ENCODE peak calls at places on chromosome 22, in six cellular contexts. M, J, H, K, X and W are unnamed samples.

GRCh38 chr22:16609548-16610261 is 17.1 kb upstream of the CCT8L2 start:
- DNase-seq in K (no peak), H (no peak), X (no peak), J (no peak), M (no peak), W (no peak)

GRCh38 chr22:37148031-37148651 is 1.6 kb downstream of the IL2RB start:
- DNase-seq in K (no peak), M (no peak), H (no peak), J (no peak), X (no peak), W (no peak)

GRCh38 chr22:25777870-25778269 is 35.9 kb downstream of the MYO18B start:
- DNase-seq in X (peak), M (peak), K (no peak), H (no peak), J (no peak), W (no peak)

GRCh38 chr22:28710889-28711285 is 30.7 kb downstream of the CHEK2 start:
- DNase-seq in M (peak), J (no peak), X (peak), H (no peak), K (no peak), W (no peak)

GRCh38 chr22:38075105-38075825 is 8.7 kb downstream of the SLC16A8 start:
- DNase-seq in K (no peak), H (no peak), M (no peak), J (peak), X (no peak), W (no peak)

GRCh38 chr22:41725510-41726110 is 26.3 kb downstream of the MEI1 start:
- DNase-seq in K (no peak), J (no peak), M (no peak), X (peak), H (no peak), W (no peak)

GRCh38 chr22:21593406-21594232 is 26.1 kb downstream of the UBE2L3 start:
- DNase-seq in X (no peak), M (no peak), J (peak), K (peak), H (no peak), W (no peak)

GRCh38 chr22:30806391-30806861 is 111.8 kb downstream of the OSBP2 start:
- DNase-seq in M (peak), X (peak), H (no peak), J (no peak), K (no peak), W (no peak)

GRCh38 chr22:47199261-47199948 is 437.0 kb downstream of the TBC1D22A start:
- DNase-seq in H (peak), X (no peak), M (no peak), K (peak), J (peak), W (peak)

GRCh38 chr22:37155971-37156370 is 6.3 kb upstream of the IL2RB start:
- DNase-seq in K (no peak), X (no peak), M (no peak), H (no peak), J (peak), W (no peak)

GRCh38 chr22:43363580-43364435 is 20.6 kb upstream of the SCUBE1 start:
- DNase-seq in K (no peak), J (no peak), M (no peak), H (no peak), X (no peak), W (no peak)

GRCh38 chr22:29291215-29291614 is 15.2 kb upstream of the GAS2L1 start:
- DNase-seq in M (no peak), J (no peak), K (no peak), X (no peak), H (no peak), W (no peak)

GRCh38 chr22:48141301-48141700 is 1378.9 kb downstream of the TBC1D22A start:
- DNase-seq in K (no peak), X (no peak), H (no peak), M (no peak), J (no peak), W (no peak)

GRCh38 chr22:46367707-46368191 is 32.2 kb downstream of the TRMU start:
- DNase-seq in K (peak), X (peak), J (peak), H (peak), M (peak), W (peak)

GRCh38 chr22:21961886-21962654 is 9.4 kb upstream of the PPM1F start:
- DNase-seq in J (no peak), M (no peak), X (peak), H (no peak), K (peak), W (no peak)

GRCh38 chr22:47392729-47393128 is 630.3 kb downstream of the TBC1D22A start:
- DNase-seq in J (peak), X (no peak), H (no peak), M (no peak), K (no peak), W (no peak)

GRCh38 chr22:47130883-47131610 is 368.6 kb downstream of the TBC1D22A start:
- DNase-seq in K (no peak), J (no peak), X (no peak), H (no peak), M (no peak), W (no peak)

GRCh38 chr22:16912281-16912680 is 87.1 kb upstream of the XKR3 start:
- DNase-seq in K (no peak), J (no peak), M (no peak), H (no peak), X (no peak), W (no peak)

GRCh38 chr22:30176431-30176830 is 70.1 kb downstream of the LIF start:
- DNase-seq in M (no peak), K (no peak), X (no peak), J (no peak), H (no peak), W (no peak)

GRCh38 chr22:28407645-28408044 is 272.0 kb downstream of the TTC28 start:
- DNase-seq in J (no peak), X (no peak), K (no peak), H (no peak), M (no peak), W (no peak)

GRCh38 chr22:17115927-17116326 is 5.2 kb downstream of the TMEM121B start:
- DNase-seq in H (no peak), K (no peak), X (no peak), M (no peak), J (no peak), W (no peak)

GRCh38 chr22:37197451-37198289 is 9.6 kb upstream of the C1QTNF6 start:
- DNase-seq in M (peak), H (no peak), X (peak), K (peak), J (no peak), W (peak)

GRCh38 chr22:46064236-46064965 is 85.9 kb upstream of the PPARA start:
- DNase-seq in H (peak), J (peak), K (peak), M (no peak), X (no peak), W (no peak)

GRCh38 chr22:33354928-33355327 is 296.7 kb upstream of the SYN3 start:
- DNase-seq in J (no peak), M (peak), K (no peak), H (no peak), X (no peak), W (no peak)

GRCh38 chr22:44358723-44359440 is 46.1 kb upstream of the SHISAL1 start:
- DNase-seq in K (no peak), J (peak), X (no peak), M (no peak), H (no peak), W (no peak)

GRCh38 chr22:46851311-46851710 is 88.9 kb downstream of the TBC1D22A start:
- DNase-seq in M (no peak), K (no peak), X (no peak), J (no peak), H (no peak), W (no peak)

GRCh38 chr22:43185860-43186261 is 1.1 kb downstream of the TTLL12 start:
- DNase-seq in X (peak), J (peak), M (peak), K (peak), H (no peak), W (no peak)

GRCh38 chr22:47629273-47629711 is 866.8 kb downstream of the TBC1D22A start:
- DNase-seq in J (no peak), H (no peak), M (no peak), X (no peak), K (peak), W (no peak)

GRCh38 chr22:17079572-17079971 is 5.2 kb upstream of the IL17RA start:
- DNase-seq in K (no peak), M (no peak), H (no peak), X (no peak), J (no peak), W (no peak)

GRCh38 chr22:18996376-18996900 is 60.3 kb upstream of the PRODH start:
- DNase-seq in M (no peak), J (no peak), K (no peak), H (no peak), X (no peak), W (no peak)

GRCh38 chr22:28106601-28107000 is 187.5 kb upstream of the PITPNB start:
- DNase-seq in X (no peak), J (no peak), K (no peak), H (no peak), M (no peak), W (no peak)

GRCh38 chr22:31230871-31231621 is 18.9 kb downstream of the LIMK2 start:
- DNase-seq in K (peak), M (peak), X (peak), H (no peak), J (no peak), W (no peak)

GRCh38 chr22:44685384-44686056 is 16.5 kb upstream of the PRR5 start:
- DNase-seq in X (peak), M (peak), J (no peak), K (peak), H (no peak), W (no peak)

GRCh38 chr22:43901976-43902643 is 10.3 kb upstream of the PNPLA5 start:
- DNase-seq in X (no peak), K (no peak), J (no peak), M (peak), H (no peak), W (no peak)

DNA sequence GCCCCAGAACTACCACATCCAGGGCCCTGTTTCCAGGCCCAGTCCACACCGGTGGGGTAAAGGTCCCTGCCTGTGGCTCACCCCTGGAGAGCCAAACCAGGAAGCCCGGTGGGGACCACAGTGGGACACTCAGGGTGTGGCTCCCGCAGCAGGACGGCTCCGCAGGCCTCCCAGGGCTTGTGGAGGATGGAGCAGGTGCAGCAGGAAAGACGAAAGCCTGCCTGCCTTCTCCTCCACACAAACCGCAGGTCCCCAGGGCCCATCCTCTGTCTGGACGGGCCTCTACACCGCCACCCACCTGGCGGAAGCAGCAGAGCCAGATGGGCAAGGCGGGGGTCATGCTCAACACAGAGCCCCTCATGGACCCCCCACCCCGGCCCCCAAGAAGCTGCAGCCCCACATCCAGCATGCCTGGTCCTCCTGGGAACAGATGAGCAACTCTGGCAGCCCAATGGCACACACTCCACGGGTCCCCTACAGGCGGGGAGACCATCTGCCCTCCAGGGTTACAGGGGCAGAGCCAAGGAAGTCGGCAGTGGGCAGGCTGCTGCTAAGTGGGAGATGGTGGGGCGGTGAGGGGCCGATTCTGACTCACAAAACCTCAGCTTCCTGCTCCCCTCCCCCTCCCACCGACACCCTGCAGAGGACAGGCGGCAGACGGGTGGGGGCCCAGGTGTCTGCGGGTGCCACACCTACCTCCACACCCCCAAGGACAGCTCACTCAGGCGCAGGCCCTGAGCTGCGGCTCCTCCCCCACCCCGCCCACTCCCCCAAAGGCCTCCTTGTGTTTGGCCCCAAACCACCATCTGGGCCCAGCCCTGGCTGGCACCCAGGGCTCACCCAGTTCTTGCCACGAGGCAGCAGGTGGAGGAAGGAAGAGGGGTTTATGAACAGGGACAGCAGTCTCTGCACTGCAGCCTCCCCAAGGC is 5.2 kb downstream of the SBF1 start:
- DNase-seq in K (peak), J (peak), M (peak), H (no peak), X (peak), W (no peak)
- TF ChIP-seq CTCF in K (no peak), J (no peak), M (no peak), H (no peak), X (no peak), W (no peak)

DNA sequence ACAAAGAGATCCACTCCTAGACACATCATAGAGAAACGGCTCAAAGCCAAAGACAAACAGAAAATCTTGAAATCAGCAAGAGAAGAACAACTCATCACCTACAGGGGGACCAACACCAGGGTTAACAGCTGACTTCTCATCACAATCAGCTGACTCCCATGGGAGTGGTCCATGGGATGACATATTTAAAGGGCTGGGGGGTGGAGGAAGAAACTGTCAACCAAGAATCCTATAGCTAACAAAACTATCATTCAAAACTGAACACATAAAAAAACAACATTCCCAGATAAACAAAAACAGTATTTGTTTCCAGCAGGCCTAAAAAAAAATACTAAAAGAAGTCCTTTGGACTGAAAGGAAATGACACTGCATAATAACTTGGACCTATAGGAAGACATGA is 86.7 kb downstream of the APOL5 start:
- DNase-seq in X (no peak), K (no peak), H (no peak), M (no peak), J (no peak), W (no peak)
- TF ChIP-seq CTCF in X (no peak), K (no peak), H (no peak), M (no peak), J (no peak), W (no peak)

GRCh38 chr22:39943366-39943765 is 16.8 kb upstream of the TMA7B start:
- DNase-seq in M (no peak), X (no peak), K (no peak), H (no peak), J (no peak), W (no peak)
- TF ChIP-seq CTCF in M (peak), X (no peak), K (no peak), H (no peak), J (no peak), W (no peak)

GRCh38 chr22:23781065-23781464 is 5.7 kb upstream of the SMARCB1 start:
- DNase-seq in H (no peak), X (no peak), M (no peak), K (no peak), J (no peak), W (no peak)
- TF ChIP-seq CTCF in H (no peak), X (no peak), M (no peak), K (no peak), J (no peak), W (no peak)

DNA sequence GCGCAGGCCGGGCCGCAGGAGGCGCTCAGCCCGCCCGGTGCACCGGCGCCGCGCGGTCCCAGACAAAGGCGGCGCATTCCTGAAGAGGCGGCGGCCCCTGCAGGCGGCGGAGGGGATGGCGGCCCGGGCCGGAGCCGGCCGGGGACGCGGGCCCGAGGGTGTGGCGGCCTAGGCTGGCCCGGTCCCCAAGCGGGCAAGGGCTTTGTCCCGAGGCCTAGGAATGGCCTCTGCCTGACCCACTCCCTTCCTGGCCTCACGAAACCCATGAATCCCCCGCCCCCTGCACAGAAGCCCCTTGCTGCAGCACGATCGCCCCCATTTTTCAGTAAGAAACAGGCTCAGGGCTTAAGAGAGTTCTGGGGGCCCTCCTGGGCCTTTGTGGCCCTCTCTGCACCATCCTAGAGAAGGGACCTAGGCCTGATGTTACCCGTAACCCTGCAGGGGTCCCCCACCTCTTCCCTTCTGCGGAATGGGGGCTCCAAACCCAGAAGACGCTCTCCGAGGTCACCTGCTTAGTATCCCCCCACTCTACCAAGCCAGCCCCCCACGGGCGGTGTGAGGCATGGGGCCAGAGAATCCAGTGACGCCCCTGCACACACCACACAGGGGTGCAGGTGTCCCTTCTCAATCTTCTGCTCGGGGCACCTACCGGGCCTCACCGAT is 363 bp upstream of the RTN4R start:
- DNase-seq in H (no peak), J (peak), K (peak), M (peak), X (peak), W (no peak)
- TF ChIP-seq CTCF in H (peak), J (peak), K (no peak), M (peak), X (peak), W (peak)

GRCh38 chr22:49413551-49413950 is 414.1 kb downstream of the BRD1 start:
- DNase-seq in X (no peak), M (no peak), K (no peak), J (no peak), H (no peak), W (no peak)
- TF ChIP-seq CTCF in X (no peak), M (no peak), K (no peak), J (no peak), H (no peak), W (no peak)